ENCODE peak calls at places on chromosomes 13 and 19, in eight cellular contexts. G, B, Y, V, M, N, S and J are unnamed samples.

GRCh38 chr13:96816261-96816660 is 178.0 kb downstream of the OXGR1 start:
- DNase-seq in Y (no peak), B (no peak), S (no peak), V (no peak), M (no peak), G (no peak), N (no peak), J (no peak)

GRCh38 chr13:114161028-114161556 is 18.0 kb upstream of the CFAP97D2 start:
- DNase-seq in V (no peak), S (no peak), B (no peak), N (no peak), M (no peak), Y (no peak), G (no peak), J (no peak)

GRCh38 chr13:28618595-28618994 is 40.3 kb upstream of the POMP start:
- DNase-seq in V (no peak), B (no peak), N (no peak), M (no peak), G (no peak), Y (no peak), S (peak; percentile 10), J (no peak)

GRCh38 chr13:58960909-58961308 is 1202.8 kb downstream of the DIAPH3 start:
- DNase-seq in N (no peak), V (no peak), M (no peak), Y (no peak), G (peak; percentile 45), B (no peak), S (peak; percentile 25), J (peak; percentile 22)

GRCh38 chr13:30827578-30827925 is 78.5 kb upstream of the MEDAG start:
- DNase-seq in G (no peak), Y (no peak), N (no peak), B (no peak), S (no peak), M (no peak), V (no peak), J (no peak)

GRCh38 chr19:35936738-35937268 is 629 bp downstream of the LRFN3 start:
- DNase-seq in B (no peak), M (no peak), N (no peak), V (no peak), S (no peak), Y (no peak), G (peak; percentile 17), J (no peak)

GRCh38 chr13:48876289-48876688 is 99.4 kb upstream of the FNDC3A start:
- DNase-seq in N (no peak), G (peak; percentile 81), M (peak; percentile 58), Y (no peak), S (no peak), V (no peak), B (no peak), J (no peak)

GRCh38 chr19:29942404-29943261 is 594 bp downstream of the URI1 start:
- DNase-seq in S (peak; percentile 89), B (peak; percentile 68), N (peak; percentile 69), V (peak; percentile 77), G (peak; percentile 71), M (peak; percentile 75), Y (peak; percentile 71), J (no peak)

GRCh38 chr13:83995930-83996329 is 113.7 kb upstream of the SLITRK1 start:
- DNase-seq in Y (no peak), S (no peak), N (no peak), M (no peak), G (no peak), V (no peak), B (no peak), J (no peak)

GRCh38 chr19:11092181-11092538 is 2.9 kb downstream of the LDLR start:
- DNase-seq in S (no peak), G (no peak), M (no peak), N (no peak), Y (no peak), B (no peak), V (no peak), J (no peak)
- H3K36me3 ChIP-seq in S (no peaks in the 10 kb centered on the region), G (peaks cover 52% of the 10 kb centered on the region), M (peaks cover 11% of the 10 kb centered on the region), N (no peaks in the 10 kb centered on the region), Y (peaks cover 26% of the 10 kb centered on the region), B (peaks cover 12% of the 10 kb centered on the region), V (no peaks in the 10 kb centered on the region), J (peaks cover 63% of the 10 kb centered on the region)

GRCh38 chr19:6590458-6591319 is at the start of gene CD70:
- DNase-seq in Y (no peak), B (no peak), M (peak; percentile 79), N (peak; percentile 73), S (no peak), V (peak; percentile 29), G (peak; percentile 85), J (no peak)

GRCh38 chr19:6588508-6589345 is 2.2 kb downstream of the CD70 start:
- DNase-seq in S (no peak), Y (no peak), B (no peak), N (no peak), M (no peak), G (peak; percentile 28), V (no peak), J (no peak)

GRCh38 chr19:6587998-6588507 is 2.9 kb downstream of the CD70 start:
- DNase-seq in S (no peak), Y (no peak), N (no peak), B (no peak), G (peak; percentile 24), V (no peak), M (peak; percentile 45), J (no peak)

GRCh38 chr19:6587093-6587820 is 3.7 kb downstream of the CD70 start:
- DNase-seq in V (no peak), S (no peak), B (no peak), G (peak; percentile 77), N (no peak), Y (no peak), M (peak; percentile 56), J (no peak)

DNA sequence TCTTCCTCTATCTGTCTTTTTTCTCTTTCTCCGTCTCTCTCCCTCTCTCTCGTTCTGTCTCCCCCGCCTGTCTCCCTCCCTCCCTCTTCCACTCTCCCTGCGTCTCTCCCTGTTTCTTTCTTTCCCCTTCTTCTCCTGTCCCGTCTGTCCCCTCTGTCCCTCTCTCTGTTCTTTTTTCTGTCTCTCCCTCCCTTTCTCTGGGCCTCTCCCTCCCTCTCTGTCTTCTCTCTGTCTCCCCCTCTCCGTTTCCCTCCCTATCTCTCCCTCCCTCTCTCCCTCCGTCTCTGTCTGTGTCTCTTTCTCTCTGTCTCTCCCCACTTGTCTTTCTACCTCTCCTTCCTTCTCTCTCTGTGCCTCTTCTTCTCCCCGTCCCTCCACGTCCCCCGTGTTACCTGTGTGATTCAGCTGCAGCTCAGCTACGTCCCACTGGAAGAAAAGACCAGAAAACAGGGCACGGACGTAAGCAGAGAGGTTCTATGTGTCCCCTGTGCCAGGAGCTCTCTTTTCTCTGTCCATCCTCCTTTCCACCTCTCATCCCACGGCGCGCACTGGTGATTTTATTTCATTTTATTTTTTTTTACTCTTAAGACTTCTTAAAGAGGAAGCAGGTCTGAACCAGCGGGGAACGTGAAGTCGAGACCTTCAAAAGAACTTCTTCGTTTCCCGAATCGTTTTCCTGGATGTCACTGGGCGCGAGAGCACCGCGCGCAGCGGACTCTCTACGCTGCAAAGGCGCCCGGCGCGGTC is 1.1 kb downstream of the CD70 start:
- DNase-seq in S (no peak), Y (no peak), V (no peak), N (no peak), M (peak; percentile 45), G (peak; percentile 32), B (no peak), J (no peak)
- TF ChIP-seq POLR2AphosphoS5 in S (no peak), Y (no peak), V (no peak), N (no peak), M (no peak), G (no peak), B (no peak), J (no peak)

DNA sequence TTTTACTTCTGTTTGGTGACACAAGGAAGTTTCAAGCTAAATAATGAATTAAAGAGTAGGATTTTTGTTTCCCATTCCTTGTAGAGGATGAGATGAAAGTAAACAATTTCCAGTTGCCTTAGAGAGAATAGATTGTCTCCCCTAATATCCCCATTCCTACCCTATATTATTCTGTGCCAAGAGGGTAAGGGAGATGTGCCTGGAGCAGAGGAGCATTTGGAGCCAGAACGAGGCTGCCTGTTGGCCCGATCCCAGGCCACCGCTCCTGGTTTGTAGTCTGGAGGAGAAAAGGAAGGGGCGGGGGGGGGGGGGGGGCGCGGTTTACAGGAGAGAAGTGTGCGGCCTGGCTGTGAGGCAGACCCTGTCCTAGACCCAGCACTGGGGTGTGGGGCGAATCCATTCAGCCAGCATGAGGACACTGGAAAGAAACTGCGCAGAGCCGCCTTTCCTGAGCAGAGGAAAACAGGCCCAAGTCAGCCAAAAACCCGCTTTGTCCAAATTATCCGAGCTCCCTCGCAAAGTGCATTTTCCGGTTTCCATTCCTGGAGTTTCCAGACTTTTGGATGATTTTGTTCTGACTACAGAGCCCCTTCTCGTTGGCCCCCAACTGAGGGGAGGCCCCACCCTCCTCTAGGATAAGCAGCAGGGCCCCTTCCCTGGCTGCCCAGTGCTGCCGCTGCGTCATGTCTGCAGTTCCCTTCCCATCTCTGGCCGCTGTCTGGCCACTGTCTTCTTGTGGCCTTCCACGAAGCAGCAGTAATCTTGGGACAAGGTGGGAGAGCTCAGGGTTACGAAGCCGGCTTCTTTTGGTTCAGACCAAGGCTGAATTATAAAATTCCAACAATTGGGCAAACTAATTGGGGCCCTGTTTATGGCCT is 23.0 kb downstream of the NFIX start:
- DNase-seq in G (peak; percentile 70), Y (peak; percentile 68), N (peak; percentile 80), M (no peak), B (peak; percentile 74), S (peak; percentile 89), V (peak; percentile 57), J (no peak)
- H3K4me3 ChIP-seq in G (peak overlapping the region; percentile 42), Y (no peak overlapping the region), N (peak overlapping the region; percentile 36), M (peak overlapping the region; percentile 20), B (no peak overlapping the region), S (no peak overlapping the region), V (peak overlapping the region; percentile 10), J (peak overlapping the region; percentile 57)

DNA sequence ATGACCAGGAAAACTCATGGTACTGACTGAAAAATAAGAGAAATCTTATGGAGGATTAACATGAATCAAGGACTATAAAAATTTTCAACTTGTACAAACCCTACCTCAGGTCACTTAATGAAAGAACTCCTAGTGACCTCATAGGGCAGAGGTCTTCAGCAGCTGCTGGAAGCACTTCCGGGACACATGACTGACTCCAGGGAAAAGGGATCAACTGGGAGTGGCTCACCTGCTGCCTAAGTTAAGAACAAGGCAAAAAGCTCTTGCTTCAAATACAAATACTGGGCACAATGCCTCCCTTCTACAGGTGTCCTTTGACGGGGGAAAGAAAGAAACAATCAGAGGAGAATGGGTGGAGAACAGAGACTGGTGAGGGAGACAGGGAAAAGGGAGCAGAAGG is 18.6 kb downstream of the DOCK9 start:
- DNase-seq in Y (no peak), G (no peak), S (no peak), N (no peak), M (no peak), V (peak; percentile 37), B (no peak), J (no peak)
- H3K36me3 ChIP-seq in Y (no peaks in the 10 kb centered on the region), G (no peaks in the 10 kb centered on the region), S (no peaks in the 10 kb centered on the region), N (peaks cover 6% of the 10 kb centered on the region), M (no peaks in the 10 kb centered on the region), V (no peaks in the 10 kb centered on the region), B (peaks cover 2% of the 10 kb centered on the region), J (no peaks in the 10 kb centered on the region)